ENCODE peak calls at places on chromosome 18, in seven cellular contexts. V is mesendoderm, T is fibroblast of lung, L is HCT116, X is SJSA1, H is Panc1, E is tibial artery. R is an unnamed sample. For H3K27me3, the result is how much of the 10 kb centered on the place peaks cover.

GRCh38 chr18:13159579-13159978 is 59.0 kb upstream of the LDLRAD4 start:
- DNase-seq in V (peak), T (peak), L (peak), X (no peak), H (peak), E (no peak), R (no peak)

GRCh38 chr18:23719634-23720201 is 30.5 kb downstream of the LAMA3 start:
- DNase-seq in V (peak), T (peak), L (peak), X (peak), H (peak), E (no peak), R (no peak)

GRCh38 chr18:62187543-62188378 is 706 bp downstream of the RELCH start:
- DNase-seq in V (peak), T (peak), L (no peak), X (no peak), H (no peak), E (peak), R (no peak)

GRCh38 chr18:37701967-37702366 is 136.4 kb upstream of the CELF4 start:
- DNase-seq in V (no peak), T (no peak), L (no peak), X (no peak), H (no peak), E (peak), R (no peak)

GRCh38 chr18:6146309-6146661 is 251.0 kb upstream of the TMEM200C start:
- DNase-seq in V (no peak), T (no peak), L (no peak), X (no peak), H (no peak), E (no peak), R (no peak)

GRCh38 chr18:53567935-53568574 is 656.4 kb downstream of the MBD2 start:
- DNase-seq in V (peak), T (peak), L (no peak), X (no peak), H (no peak), E (no peak), R (no peak)

GRCh38 chr18:61308795-61309393 is 24.3 kb upstream of the CDH20 start:
- DNase-seq in V (no peak), T (peak), L (no peak), X (no peak), H (no peak), E (no peak), R (no peak)

GRCh38 chr18:33839452-33840225 is 261.6 kb downstream of the ASXL3 start:
- DNase-seq in V (peak), T (peak), L (peak), X (no peak), H (no peak), E (no peak), R (no peak)

GRCh38 chr18:33557706-33558105 is 20.3 kb upstream of the ASXL3 start:
- DNase-seq in V (no peak), T (no peak), L (no peak), X (no peak), H (no peak), E (no peak), R (no peak)

GRCh38 chr18:75530118-75530517 is 102.6 kb upstream of the SMIM21 start:
- DNase-seq in V (no peak), T (no peak), L (no peak), X (no peak), H (no peak), E (no peak), R (no peak)

GRCh38 chr18:74609535-74609934 is 11.9 kb downstream of the ZNF407 start:
- DNase-seq in V (no peak), T (peak), L (no peak), X (no peak), H (no peak), E (no peak), R (no peak)

GRCh38 chr18:56283346-56283745 is 355.0 kb downstream of the TXNL1 start:
- DNase-seq in V (no peak), T (no peak), L (no peak), X (no peak), H (no peak), E (no peak), R (no peak)

GRCh38 chr18:43563780-43564179 is 286.5 kb upstream of the SYT4 start:
- DNase-seq in V (peak), T (peak), L (no peak), X (no peak), H (no peak), E (no peak), R (no peak)

GRCh38 chr18:46275370-46275769 is 171.2 kb downstream of the HAUS1 start:
- DNase-seq in V (no peak), T (no peak), L (no peak), X (no peak), H (no peak), E (no peak), R (no peak)

GRCh38 chr18:24986611-24987270 is 365.2 kb downstream of the ZNF521 start:
- DNase-seq in V (peak), T (peak), L (no peak), X (no peak), H (no peak), E (no peak), R (no peak)

GRCh38 chr18:30522288-30522929 is 520.1 kb downstream of the DSC3 start:
- DNase-seq in V (peak), T (no peak), L (no peak), X (no peak), H (no peak), E (no peak), R (no peak)

GRCh38 chr18:28183418-28184078 is 6.6 kb upstream of the CDH2 start:
- DNase-seq in V (peak), T (peak), L (no peak), X (peak), H (no peak), E (no peak), R (no peak)

GRCh38 chr18:32328379-32328778 is 138.5 kb downstream of the MEP1B start:
- DNase-seq in V (no peak), T (peak), L (no peak), X (no peak), H (no peak), E (no peak), R (no peak)

GRCh38 chr18:50194623-50195532 is at the start of gene MYO5B:
- DNase-seq in V (peak), T (peak), L (peak), X (no peak), H (no peak), E (no peak), R (peak)

GRCh38 chr18:26457195-26457594 is 91.2 kb downstream of the KCTD1 start:
- DNase-seq in V (peak), T (no peak), L (no peak), X (no peak), H (no peak), E (no peak), R (no peak)

GRCh38 chr18:26457611-26458350 is 90.6 kb downstream of the KCTD1 start:
- DNase-seq in V (peak), T (no peak), L (no peak), X (no peak), H (no peak), E (no peak), R (no peak)

GRCh38 chr18:26459884-26460283 is 88.5 kb downstream of the KCTD1 start:
- DNase-seq in V (no peak), T (no peak), L (no peak), X (no peak), H (no peak), E (no peak), R (no peak)

GRCh38 chr18:26459340-26459739 is 89.0 kb downstream of the KCTD1 start:
- DNase-seq in V (no peak), T (no peak), L (no peak), X (no peak), H (no peak), E (no peak), R (no peak)

DNA sequence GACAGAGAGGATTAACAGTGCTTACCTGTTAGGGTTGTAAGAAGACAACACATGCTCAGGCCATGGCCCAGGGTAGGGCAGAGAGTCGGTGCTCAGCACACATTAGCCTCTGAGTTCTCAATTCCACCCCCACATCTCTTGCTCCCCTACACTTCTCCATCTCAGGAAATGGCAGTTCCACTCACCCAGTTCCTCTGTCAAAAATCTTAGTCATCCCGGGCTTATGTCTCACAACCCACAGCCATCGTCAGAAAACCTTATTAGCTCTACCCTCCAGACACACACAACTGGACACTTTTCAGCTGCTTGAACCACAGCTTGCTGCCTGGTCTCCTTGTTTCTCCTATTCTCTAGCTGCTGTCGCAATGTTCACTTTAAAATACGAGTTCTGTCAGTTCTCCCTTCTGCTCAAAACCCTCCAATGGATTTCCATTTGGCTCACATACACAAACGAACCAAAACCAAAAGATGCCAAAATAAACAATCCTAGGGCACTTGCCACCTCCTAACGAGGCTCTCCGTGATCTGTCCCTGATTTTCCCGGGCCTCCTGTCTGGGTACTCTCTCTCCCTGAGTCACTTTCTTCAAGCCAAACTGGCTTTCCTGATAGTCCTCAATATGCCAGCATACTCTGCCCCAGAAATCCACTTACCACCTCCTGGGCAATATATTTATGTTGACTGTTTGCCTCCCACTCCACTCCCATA is 89.7 kb downstream of the KCTD1 start:
- DNase-seq in V (no peak), T (peak), L (no peak), X (no peak), H (no peak), E (no peak), R (no peak)
- H3K4me3 ChIP-seq in V (no peak), T (no peak), L (no peak), X (no peak), H (no peak), E (no peak), R (no peak)

GRCh38 chr18:48839819-48840490 is 110.8 kb downstream of the SMAD7 start:
- DNase-seq in V (no peak), T (no peak), L (no peak), X (no peak), H (no peak), E (no peak), R (peak)
- H3K27ac ChIP-seq in V (no peak), T (no peak), L (no peak), X (peak), H (peak), E (peak), R (no peak)

GRCh38 chr18:79786304-79786703 is 11.4 kb upstream of the KCNG2 start:
- DNase-seq in V (no peak), T (no peak), L (no peak), X (no peak), H (no peak), E (no peak), R (peak)
- H3K27me3 ChIP-seq in V (under half), T (under half), L (under half), X (under half), H (under half), E (half or more), R (under half)

GRCh38 chr18:22177496-22177866 is 8.1 kb downstream of the GATA6 start:
- DNase-seq in V (no peak), T (no peak), L (no peak), X (no peak), H (no peak), E (no peak), R (no peak)
- H3K4me3 ChIP-seq in V (peak), T (no peak), L (no peak), X (no peak), H (no peak), E (peak), R (peak)

DNA sequence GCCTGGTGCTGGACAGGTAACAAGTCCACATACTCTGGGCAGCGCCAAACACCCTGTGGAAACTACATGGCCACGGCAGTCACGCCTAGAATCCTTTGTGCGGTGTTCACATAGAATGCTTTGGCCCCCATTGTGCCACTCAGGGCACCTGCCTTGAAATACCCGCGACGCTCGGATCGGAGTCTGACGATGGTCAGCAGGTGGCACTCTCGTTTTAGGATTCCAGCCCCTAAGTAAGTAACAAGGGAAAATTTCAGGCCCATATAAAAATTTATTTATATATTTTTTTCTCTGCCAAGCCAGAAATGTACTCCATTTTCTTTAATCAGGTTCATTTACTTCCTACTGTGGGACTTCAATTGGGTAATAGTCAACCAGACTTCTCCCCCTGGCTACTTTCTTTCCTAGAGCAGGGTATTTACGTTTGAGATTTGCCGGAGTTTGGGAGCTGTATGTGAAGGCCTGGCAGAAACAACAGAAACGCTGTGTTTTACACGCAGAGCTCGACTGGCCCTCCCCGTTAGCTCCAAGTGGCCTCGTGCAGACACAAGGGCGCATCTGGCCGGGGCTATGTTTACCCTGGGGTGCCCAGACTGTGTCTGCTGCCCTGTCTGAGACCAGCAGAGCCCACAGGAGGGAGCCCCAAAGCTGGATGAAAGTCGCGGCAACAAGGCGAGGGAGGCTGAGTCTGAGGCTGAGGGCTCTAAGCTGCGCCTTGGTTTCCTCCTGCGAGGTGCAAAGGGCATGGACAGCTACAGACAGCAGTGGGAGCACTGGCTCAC is 41.6 kb downstream of the LRRC30 start:
- DNase-seq in V (peak), T (peak), L (no peak), X (no peak), H (no peak), E (peak), R (peak)
- H3K27ac ChIP-seq in V (no peak), T (no peak), L (no peak), X (no peak), H (no peak), E (peak), R (no peak)

GRCh38 chr18:77320960-77321559 is 71.4 kb downstream of the GALR1 start:
- DNase-seq in V (no peak), T (no peak), L (no peak), X (no peak), H (no peak), E (no peak), R (no peak)
- H3K27me3 ChIP-seq in V (under half), T (under half), L (under half), X (under half), H (under half), E (under half), R (under half)

GRCh38 chr18:35582899-35583558 is 1.5 kb downstream of the GALNT1 start:
- DNase-seq in V (no peak), T (peak), L (no peak), X (no peak), H (no peak), E (no peak), R (no peak)
- H3K4me3 ChIP-seq in V (no peak), T (no peak), L (peak), X (no peak), H (peak), E (peak), R (no peak)

GRCh38 chr18:63317556-63317946 is 2.0 kb downstream of the BCL2 start:
- DNase-seq in V (no peak), T (no peak), L (no peak), X (no peak), H (no peak), E (no peak), R (no peak)
- H3K27ac ChIP-seq in V (no peak), T (no peak), L (no peak), X (no peak), H (no peak), E (peak), R (peak)